ENCODE peak calls at places on chromosomes 13 and 19, in nine cellular contexts. One of them, this sample, is unnamed.

GRCh38 chr19:33366917-33367316 is 6.6 kb upstream of the CEBPG start:
- DNase-seq in mammary epithelial cell: no peak
- DNase-seq in hepatocyte: no peak
- DNase-seq in lower lobe of right lung: no peak
- DNase-seq in MCF 10A: no peak
- DNase-seq in colonic mucosa: peak; percentile 49
- DNase-seq in AG09309: no peak
- DNase-seq in upper lobe of right lung: no peak
- DNase-seq in ascending aorta: no peak
- DNase-seq in this sample: no peak

GRCh38 chr13:92172191-92172590 is 773.8 kb downstream of the GPC5 start:
- DNase-seq in MCF 10A: no peak
- DNase-seq in AG09309: no peak
- DNase-seq in colonic mucosa: no peak
- DNase-seq in upper lobe of right lung: no peak
- DNase-seq in mammary epithelial cell: no peak
- DNase-seq in hepatocyte: no peak
- DNase-seq in lower lobe of right lung: no peak
- DNase-seq in ascending aorta: no peak
- DNase-seq in this sample: no peak

GRCh38 chr19:42024622-42025111 is 30.6 kb upstream of the ATP1A3 start:
- DNase-seq in hepatocyte: peak; percentile 54
- DNase-seq in lower lobe of right lung: no peak
- DNase-seq in MCF 10A: no peak
- DNase-seq in colonic mucosa: no peak
- DNase-seq in AG09309: peak; percentile 43
- DNase-seq in upper lobe of right lung: no peak
- DNase-seq in ascending aorta: no peak
- DNase-seq in mammary epithelial cell: no peak
- DNase-seq in this sample: peak; percentile 85

GRCh38 chr13:42878721-42879120 is 97.3 kb downstream of the FAM216B start:
- DNase-seq in AG09309: no peak
- DNase-seq in colonic mucosa: no peak
- DNase-seq in ascending aorta: no peak
- DNase-seq in mammary epithelial cell: no peak
- DNase-seq in hepatocyte: no peak
- DNase-seq in lower lobe of right lung: no peak
- DNase-seq in upper lobe of right lung: no peak
- DNase-seq in MCF 10A: no peak
- DNase-seq in this sample: no peak

GRCh38 chr13:59086147-59086546 is 1077.6 kb downstream of the DIAPH3 start:
- DNase-seq in colonic mucosa: no peak
- DNase-seq in hepatocyte: no peak
- DNase-seq in AG09309: no peak
- DNase-seq in upper lobe of right lung: no peak
- DNase-seq in lower lobe of right lung: no peak
- DNase-seq in mammary epithelial cell: peak; percentile 31
- DNase-seq in ascending aorta: no peak
- DNase-seq in MCF 10A: peak; percentile 57
- DNase-seq in this sample: no peak

GRCh38 chr19:46413262-46414031 is at the start of gene CCDC8:
- DNase-seq in upper lobe of right lung: peak; percentile 88
- DNase-seq in mammary epithelial cell: peak; percentile 97
- DNase-seq in MCF 10A: no peak
- DNase-seq in colonic mucosa: peak; percentile 62
- DNase-seq in ascending aorta: peak; percentile 92
- DNase-seq in AG09309: peak; percentile 64
- DNase-seq in hepatocyte: peak; percentile 97
- DNase-seq in lower lobe of right lung: peak; percentile 75
- DNase-seq in this sample: peak; percentile 94

GRCh38 chr19:47124937-47125668 is 5.5 kb upstream of the SAE1 start:
- DNase-seq in colonic mucosa: no peak
- DNase-seq in hepatocyte: peak; percentile 86
- DNase-seq in mammary epithelial cell: peak; percentile 55
- DNase-seq in MCF 10A: peak; percentile 82
- DNase-seq in lower lobe of right lung: no peak
- DNase-seq in ascending aorta: no peak
- DNase-seq in AG09309: no peak
- DNase-seq in upper lobe of right lung: no peak
- DNase-seq in this sample: no peak

GRCh38 chr13:21771075-21771474 is 100.2 kb downstream of the FGF9 start:
- DNase-seq in ascending aorta: no peak
- DNase-seq in colonic mucosa: no peak
- DNase-seq in hepatocyte: no peak
- DNase-seq in lower lobe of right lung: no peak
- DNase-seq in MCF 10A: no peak
- DNase-seq in upper lobe of right lung: no peak
- DNase-seq in mammary epithelial cell: no peak
- DNase-seq in AG09309: no peak
- DNase-seq in this sample: no peak

GRCh38 chr19:12937243-12938053 is 961 bp upstream of the CALR start:
- DNase-seq in upper lobe of right lung: peak; percentile 89
- DNase-seq in lower lobe of right lung: no peak
- DNase-seq in mammary epithelial cell: no peak
- DNase-seq in hepatocyte: peak; percentile 60
- DNase-seq in MCF 10A: no peak
- DNase-seq in AG09309: no peak
- DNase-seq in ascending aorta: no peak
- DNase-seq in colonic mucosa: peak; percentile 66
- DNase-seq in this sample: peak; percentile 81

GRCh38 chr19:15316498-15316897 is 15.8 kb downstream of the BRD4 start:
- DNase-seq in AG09309: no peak
- DNase-seq in ascending aorta: no peak
- DNase-seq in lower lobe of right lung: no peak
- DNase-seq in MCF 10A: no peak
- DNase-seq in upper lobe of right lung: no peak
- DNase-seq in hepatocyte: no peak
- DNase-seq in mammary epithelial cell: no peak
- DNase-seq in colonic mucosa: no peak
- DNase-seq in this sample: no peak

GRCh38 chr13:71320452-71320851 is 546.6 kb downstream of the DACH1 start:
- DNase-seq in upper lobe of right lung: no peak
- DNase-seq in mammary epithelial cell: peak; percentile 7
- DNase-seq in lower lobe of right lung: no peak
- DNase-seq in ascending aorta: no peak
- DNase-seq in AG09309: no peak
- DNase-seq in colonic mucosa: peak; percentile 20
- DNase-seq in MCF 10A: peak; percentile 28
- DNase-seq in hepatocyte: peak; percentile 23
- DNase-seq in this sample: no peak

GRCh38 chr19:51366050-51366998 is at the start of gene ETFB:
- DNase-seq in AG09309: peak; percentile 88
- DNase-seq in colonic mucosa: peak; percentile 99
- DNase-seq in ascending aorta: peak; percentile 99
- DNase-seq in mammary epithelial cell: peak; percentile 97
- DNase-seq in hepatocyte: peak; percentile 99
- DNase-seq in upper lobe of right lung: peak; percentile 99
- DNase-seq in lower lobe of right lung: peak; percentile 99
- DNase-seq in MCF 10A: peak; percentile 99
- DNase-seq in this sample: peak; percentile 99

GRCh38 chr19:51366999-51367564 is 894 bp upstream of the ETFB start:
- DNase-seq in lower lobe of right lung: peak; percentile 70
- DNase-seq in ascending aorta: no peak
- DNase-seq in hepatocyte: peak; percentile 51
- DNase-seq in mammary epithelial cell: no peak
- DNase-seq in colonic mucosa: no peak
- DNase-seq in upper lobe of right lung: peak; percentile 79
- DNase-seq in MCF 10A: no peak
- DNase-seq in AG09309: no peak
- DNase-seq in this sample: no peak

GRCh38 chr19:51364200-51365106 is 1.7 kb downstream of the ETFB start:
- DNase-seq in mammary epithelial cell: peak; percentile 37
- DNase-seq in lower lobe of right lung: no peak
- DNase-seq in hepatocyte: peak; percentile 53
- DNase-seq in AG09309: no peak
- DNase-seq in upper lobe of right lung: no peak
- DNase-seq in MCF 10A: peak; percentile 58
- DNase-seq in ascending aorta: no peak
- DNase-seq in colonic mucosa: no peak
- DNase-seq in this sample: no peak

GRCh38 chr19:51367565-51368365 is 1.0 kb downstream of the CLDND2 start:
- DNase-seq in hepatocyte: peak; percentile 100
- DNase-seq in upper lobe of right lung: peak; percentile 99
- DNase-seq in mammary epithelial cell: peak; percentile 95
- DNase-seq in colonic mucosa: peak; percentile 100
- DNase-seq in ascending aorta: peak; percentile 100
- DNase-seq in lower lobe of right lung: peak; percentile 99
- DNase-seq in MCF 10A: peak; percentile 98
- DNase-seq in AG09309: peak; percentile 93
- DNase-seq in this sample: peak; percentile 99

GRCh38 chr19:51365211-51366049 is 758 bp downstream of the ETFB start:
- DNase-seq in hepatocyte: peak; percentile 81
- DNase-seq in lower lobe of right lung: no peak
- DNase-seq in upper lobe of right lung: no peak
- DNase-seq in mammary epithelial cell: peak; percentile 24
- DNase-seq in colonic mucosa: peak; percentile 53
- DNase-seq in ascending aorta: peak; percentile 74
- DNase-seq in MCF 10A: peak; percentile 54
- DNase-seq in AG09309: no peak
- DNase-seq in this sample: peak; percentile 52
- TF ChIP-seq CTCF in hepatocyte: no peak
- TF ChIP-seq CTCF in lower lobe of right lung: peak; percentile 5
- TF ChIP-seq CTCF in upper lobe of right lung: peak; percentile 8
- TF ChIP-seq CTCF in mammary epithelial cell: no peak
- TF ChIP-seq CTCF in colonic mucosa: no peak
- TF ChIP-seq CTCF in ascending aorta: no peak
- TF ChIP-seq CTCF in MCF 10A: no peak
- TF ChIP-seq CTCF in AG09309: peak; percentile 20
- TF ChIP-seq CTCF in this sample: no peak

GRCh38 chr19:1313695-1314613 is 28.3 kb downstream of the EFNA2 start:
- DNase-seq in ascending aorta: no peak
- DNase-seq in MCF 10A: no peak
- DNase-seq in mammary epithelial cell: no peak
- DNase-seq in AG09309: no peak
- DNase-seq in hepatocyte: no peak
- DNase-seq in lower lobe of right lung: no peak
- DNase-seq in colonic mucosa: peak; percentile 40
- DNase-seq in upper lobe of right lung: no peak
- DNase-seq in this sample: no peak

GRCh38 chr19:1317274-1317673 is 31.6 kb downstream of the EFNA2 start:
- DNase-seq in upper lobe of right lung: no peak
- DNase-seq in MCF 10A: no peak
- DNase-seq in ascending aorta: no peak
- DNase-seq in colonic mucosa: no peak
- DNase-seq in hepatocyte: no peak
- DNase-seq in AG09309: no peak
- DNase-seq in lower lobe of right lung: no peak
- DNase-seq in mammary epithelial cell: no peak
- DNase-seq in this sample: no peak

GRCh38 chr19:1312732-1313694 is 27.3 kb downstream of the EFNA2 start:
- DNase-seq in mammary epithelial cell: peak; percentile 61
- DNase-seq in AG09309: no peak
- DNase-seq in colonic mucosa: peak; percentile 61
- DNase-seq in MCF 10A: peak; percentile 62
- DNase-seq in ascending aorta: no peak
- DNase-seq in lower lobe of right lung: no peak
- DNase-seq in upper lobe of right lung: no peak
- DNase-seq in hepatocyte: peak; percentile 58
- DNase-seq in this sample: peak; percentile 13

GRCh38 chr19:1316466-1316865 is 30.8 kb downstream of the EFNA2 start:
- DNase-seq in hepatocyte: no peak
- DNase-seq in upper lobe of right lung: no peak
- DNase-seq in lower lobe of right lung: no peak
- DNase-seq in mammary epithelial cell: no peak
- DNase-seq in AG09309: no peak
- DNase-seq in colonic mucosa: no peak
- DNase-seq in MCF 10A: no peak
- DNase-seq in ascending aorta: no peak
- DNase-seq in this sample: no peak

GRCh38 chr19:1315470-1316166 is 29.9 kb downstream of the EFNA2 start:
- DNase-seq in hepatocyte: peak; percentile 76
- DNase-seq in MCF 10A: peak; percentile 56
- DNase-seq in AG09309: no peak
- DNase-seq in upper lobe of right lung: peak; percentile 81
- DNase-seq in lower lobe of right lung: peak; percentile 66
- DNase-seq in colonic mucosa: peak; percentile 73
- DNase-seq in ascending aorta: no peak
- DNase-seq in mammary epithelial cell: peak; percentile 39
- DNase-seq in this sample: peak; percentile 19
- TF ChIP-seq CTCF in hepatocyte: peak; percentile 83
- TF ChIP-seq CTCF in MCF 10A: peak; percentile 83
- TF ChIP-seq CTCF in AG09309: peak; percentile 51
- TF ChIP-seq CTCF in upper lobe of right lung: peak; percentile 58
- TF ChIP-seq CTCF in lower lobe of right lung: peak; percentile 60
- TF ChIP-seq CTCF in colonic mucosa: peak; percentile 51
- TF ChIP-seq CTCF in ascending aorta: peak; percentile 50
- TF ChIP-seq CTCF in mammary epithelial cell: peak; percentile 74
- TF ChIP-seq CTCF in this sample: no peak

GRCh38 chr13:47594833-47595232 is 406.2 kb downstream of the SUCLA2 start:
- DNase-seq in upper lobe of right lung: no peak
- DNase-seq in AG09309: no peak
- DNase-seq in hepatocyte: no peak
- DNase-seq in MCF 10A: no peak
- DNase-seq in colonic mucosa: no peak
- DNase-seq in mammary epithelial cell: peak; percentile 33
- DNase-seq in lower lobe of right lung: no peak
- DNase-seq in ascending aorta: no peak
- DNase-seq in this sample: no peak

GRCh38 chr13:47603365-47603764 is 397.7 kb downstream of the SUCLA2 start:
- DNase-seq in ascending aorta: no peak
- DNase-seq in MCF 10A: no peak
- DNase-seq in upper lobe of right lung: no peak
- DNase-seq in AG09309: no peak
- DNase-seq in colonic mucosa: no peak
- DNase-seq in mammary epithelial cell: no peak
- DNase-seq in lower lobe of right lung: no peak
- DNase-seq in hepatocyte: no peak
- DNase-seq in this sample: no peak

DNA sequence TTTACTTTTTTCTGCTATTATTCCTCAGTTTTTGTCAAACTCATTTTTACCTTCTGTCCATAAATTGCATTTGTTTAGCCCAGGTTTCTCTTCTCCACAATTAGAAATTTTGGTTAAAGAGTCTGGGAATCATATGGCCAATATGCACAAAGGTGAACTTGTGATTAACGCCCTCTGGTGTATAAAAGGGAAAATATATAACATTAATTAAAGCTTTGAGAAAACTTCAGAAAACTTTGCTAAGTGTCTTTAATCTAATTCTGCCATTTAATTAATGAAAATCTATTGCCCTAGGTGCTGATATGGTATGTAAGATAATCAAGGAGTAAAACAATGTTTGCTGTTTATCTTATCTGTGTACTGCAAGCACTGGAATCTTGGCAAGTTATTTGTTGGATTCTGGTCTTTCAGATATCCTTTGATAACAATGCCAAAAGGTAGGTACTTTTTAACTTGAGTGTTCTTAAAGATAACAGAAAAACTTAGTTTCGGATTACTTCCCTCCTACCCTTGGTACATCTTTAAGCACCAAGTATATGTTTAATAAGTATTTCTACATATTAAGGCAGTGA is 402.6 kb downstream of the SUCLA2 start:
- DNase-seq in lower lobe of right lung: no peak
- DNase-seq in AG09309: no peak
- DNase-seq in ascending aorta: no peak
- DNase-seq in hepatocyte: no peak
- DNase-seq in colonic mucosa: no peak
- DNase-seq in mammary epithelial cell: no peak
- DNase-seq in upper lobe of right lung: no peak
- DNase-seq in MCF 10A: peak; percentile 19
- DNase-seq in this sample: no peak
- TF ChIP-seq CTCF in lower lobe of right lung: peak; percentile 20
- TF ChIP-seq CTCF in AG09309: peak; percentile 30
- TF ChIP-seq CTCF in ascending aorta: no peak
- TF ChIP-seq CTCF in hepatocyte: peak; percentile 41
- TF ChIP-seq CTCF in colonic mucosa: no peak
- TF ChIP-seq CTCF in mammary epithelial cell: peak; percentile 45
- TF ChIP-seq CTCF in upper lobe of right lung: peak; percentile 18
- TF ChIP-seq CTCF in MCF 10A: peak; percentile 32
- TF ChIP-seq CTCF in this sample: no peak

GRCh38 chr19:58513694-58514563 is 2.1 kb upstream of the SLC27A5 start:
- DNase-seq in AG09309: peak; percentile 20
- DNase-seq in upper lobe of right lung: peak; percentile 97
- DNase-seq in MCF 10A: peak; percentile 92
- DNase-seq in lower lobe of right lung: peak; percentile 96
- DNase-seq in colonic mucosa: peak; percentile 93
- DNase-seq in hepatocyte: peak; percentile 96
- DNase-seq in ascending aorta: peak; percentile 87
- DNase-seq in mammary epithelial cell: peak; percentile 44
- DNase-seq in this sample: peak; percentile 90
- TF ChIP-seq CTCF in AG09309: peak; percentile 52
- TF ChIP-seq CTCF in upper lobe of right lung: peak; percentile 92
- TF ChIP-seq CTCF in MCF 10A: peak; percentile 97
- TF ChIP-seq CTCF in lower lobe of right lung: peak; percentile 97
- TF ChIP-seq CTCF in colonic mucosa: peak; percentile 96
- TF ChIP-seq CTCF in hepatocyte: peak; percentile 87
- TF ChIP-seq CTCF in ascending aorta: peak; percentile 86
- TF ChIP-seq CTCF in mammary epithelial cell: peak; percentile 65
- TF ChIP-seq CTCF in this sample: peak; percentile 53